ENCODE peak calls at places on chromosomes 5 and 9, in four cellular contexts. T is H9, P is mesendoderm, D is H1. N is an unnamed sample.
A peak's percentile ranks its signal among the peaks of the same experiment; 100 is the strongest.

GRCh38 chr5:133251296-133252132 is 199.7 kb downstream of the HSPA4 start:
- DNase-seq in T (no peak), P (no peak), D (no peak), N (no peak)

GRCh38 chr9:110255064-110255416 is 1.3 kb downstream of the TXN start:
- DNase-seq in T (peak; percentile 35), P (no peak), D (no peak), N (no peak)

GRCh38 chr9:16052146-16052545 is 499.3 kb downstream of the CCDC171 start:
- DNase-seq in T (no peak), P (no peak), D (no peak), N (no peak)

GRCh38 chr9:134623408-134624066 is 18.1 kb upstream of the COL5A1 start:
- DNase-seq in T (no peak), P (no peak), D (no peak), N (no peak)

GRCh38 chr5:64690417-64691151 is at the start of gene SHISAL2B:
- DNase-seq in T (peak; percentile 75), P (peak; percentile 90), D (peak; percentile 87), N (no peak)

GRCh38 chr5:116130471-116130870 is 45.6 kb downstream of the COMMD10 start:
- DNase-seq in T (no peak), P (no peak), D (no peak), N (peak; percentile 63)

GRCh38 chr9:24846248-24846912 is 300.7 kb upstream of the IZUMO3 start:
- DNase-seq in T (no peak), P (no peak), D (no peak), N (no peak)

GRCh38 chr5:75667586-75667985 is 49.7 kb downstream of the POC5 start:
- DNase-seq in T (no peak), P (peak; percentile 51), D (no peak), N (no peak)

GRCh38 chr9:70484232-70485130 is 70.0 kb upstream of the KLF9 start:
- DNase-seq in T (peak; percentile 58), P (peak; percentile 74), D (no peak), N (peak; percentile 86)

GRCh38 chr9:124764774-124765438 is 6.2 kb downstream of the NR6A1 start:
- DNase-seq in T (no peak), P (peak; percentile 59), D (no peak), N (no peak)

GRCh38 chr5:20654746-20655145 is 666.7 kb upstream of the CDH18 start:
- DNase-seq in T (no peak), P (no peak), D (no peak), N (no peak)

GRCh38 chr9:37210737-37211523 is 90.6 kb downstream of the ZCCHC7 start:
- DNase-seq in T (no peak), P (no peak), D (no peak), N (peak; percentile 7)
- H3K4me2 ChIP-seq in T (no peak overlapping the region), P (no peak overlapping the region), D (no peak overlapping the region), N (no peak overlapping the region)

DNA sequence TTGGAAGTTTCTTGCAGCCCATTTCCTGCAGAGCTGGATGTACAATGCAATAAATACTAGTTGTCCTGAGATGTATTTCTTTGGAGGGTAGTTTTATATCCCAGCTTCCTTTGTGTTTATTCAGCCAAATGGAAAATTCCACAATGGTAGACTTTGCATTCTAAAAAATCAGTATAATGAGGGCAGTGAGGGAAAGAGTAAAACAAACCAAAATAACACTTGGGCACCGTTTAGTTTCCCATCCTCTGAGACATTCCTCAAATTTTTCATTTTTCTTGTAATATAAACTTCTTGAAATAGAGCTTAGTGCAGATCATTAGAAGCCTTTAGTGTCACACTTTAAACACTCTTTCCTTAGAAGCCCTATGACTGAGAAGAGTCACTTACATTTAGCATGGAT is 379.4 kb downstream of the EBF1 start:
- DNase-seq in T (no peak), P (no peak), D (no peak), N (no peak)
- H3K56ac ChIP-seq in T (no peak overlapping the region), P (no peak overlapping the region), D (no peak overlapping the region), N (no peak overlapping the region)

GRCh38 chr5:150457112-150457511 is 7.6 kb upstream of the RPS14 start:
- DNase-seq in T (peak; percentile 40), P (peak; percentile 87), D (no peak), N (no peak)
- H3K4me2 ChIP-seq in T (no peak overlapping the region), P (no peak overlapping the region), D (no peak overlapping the region), N (no peak overlapping the region)

GRCh38 chr5:31361234-31361633 is 167.7 kb downstream of the CDH6 start:
- DNase-seq in T (no peak), P (no peak), D (no peak), N (peak; percentile 76)
- H3K56ac ChIP-seq in T (no peak overlapping the region), P (no peak overlapping the region), D (no peak overlapping the region), N (peak overlapping the region; percentile 75)

N was measured in IMR-90.